ENCODE peak calls at places on chromosomes 6 and 20, in nine cellular contexts. One of them, this sample, is unnamed.

GRCh38 chr6:160461641-160462040 is 113.5 kb downstream of the SLC22A3 start:
- DNase-seq in DND-41: peak
- DNase-seq in PC-3: no peak
- DNase-seq in heart right ventricle: no peak
- DNase-seq in heart left ventricle: no peak
- DNase-seq in brain microvascular endothelial cell: peak
- DNase-seq in mammary epithelial cell: peak
- DNase-seq in pancreas: no peak
- DNase-seq in endodermal cell: no peak
- DNase-seq in this sample: peak

GRCh38 chr20:64255361-64256281 is at the start of gene PCMTD2:
- DNase-seq in DND-41: peak
- DNase-seq in PC-3: peak
- DNase-seq in heart right ventricle: peak
- DNase-seq in heart left ventricle: peak
- DNase-seq in brain microvascular endothelial cell: peak
- DNase-seq in mammary epithelial cell: peak
- DNase-seq in pancreas: peak
- DNase-seq in endodermal cell: peak
- DNase-seq in this sample: peak

GRCh38 chr6:37192669-37193068 is 22.7 kb downstream of the PIM1 start:
- DNase-seq in DND-41: no peak
- DNase-seq in PC-3: no peak
- DNase-seq in heart right ventricle: no peak
- DNase-seq in heart left ventricle: no peak
- DNase-seq in brain microvascular endothelial cell: no peak
- DNase-seq in mammary epithelial cell: no peak
- DNase-seq in pancreas: no peak
- DNase-seq in endodermal cell: no peak
- DNase-seq in this sample: no peak

GRCh38 chr6:39812853-39813533 is 20.8 kb downstream of the DAAM2 start:
- DNase-seq in DND-41: no peak
- DNase-seq in PC-3: no peak
- DNase-seq in heart right ventricle: no peak
- DNase-seq in heart left ventricle: no peak
- DNase-seq in brain microvascular endothelial cell: no peak
- DNase-seq in mammary epithelial cell: no peak
- DNase-seq in pancreas: no peak
- DNase-seq in endodermal cell: no peak
- DNase-seq in this sample: no peak

GRCh38 chr6:146850238-146850896 is 251.6 kb downstream of the ADGB start:
- DNase-seq in DND-41: no peak
- DNase-seq in PC-3: peak
- DNase-seq in heart right ventricle: no peak
- DNase-seq in heart left ventricle: no peak
- DNase-seq in brain microvascular endothelial cell: peak
- DNase-seq in mammary epithelial cell: peak
- DNase-seq in pancreas: no peak
- DNase-seq in endodermal cell: no peak
- DNase-seq in this sample: no peak

GRCh38 chr6:147202516-147203310 is 1.5 kb upstream of the STXBP5 start:
- DNase-seq in DND-41: peak
- DNase-seq in PC-3: peak
- DNase-seq in heart right ventricle: peak
- DNase-seq in heart left ventricle: peak
- DNase-seq in brain microvascular endothelial cell: peak
- DNase-seq in mammary epithelial cell: peak
- DNase-seq in pancreas: peak
- DNase-seq in endodermal cell: peak
- DNase-seq in this sample: peak

GRCh38 chr6:19838442-19839236 is 1.5 kb downstream of the ID4 start:
- DNase-seq in DND-41: no peak
- DNase-seq in PC-3: peak
- DNase-seq in heart right ventricle: no peak
- DNase-seq in heart left ventricle: peak
- DNase-seq in brain microvascular endothelial cell: no peak
- DNase-seq in mammary epithelial cell: peak
- DNase-seq in pancreas: peak
- DNase-seq in endodermal cell: peak
- DNase-seq in this sample: no peak

GRCh38 chr6:100479180-100480035 is 14.7 kb upstream of the SIM1 start:
- DNase-seq in DND-41: peak
- DNase-seq in PC-3: peak
- DNase-seq in heart right ventricle: no peak
- DNase-seq in heart left ventricle: no peak
- DNase-seq in brain microvascular endothelial cell: no peak
- DNase-seq in mammary epithelial cell: no peak
- DNase-seq in pancreas: no peak
- DNase-seq in endodermal cell: no peak
- DNase-seq in this sample: no peak

GRCh38 chr6:156391977-156392376 is 385.2 kb upstream of the ARID1B start:
- DNase-seq in DND-41: no peak
- DNase-seq in PC-3: no peak
- DNase-seq in heart right ventricle: no peak
- DNase-seq in heart left ventricle: no peak
- DNase-seq in brain microvascular endothelial cell: no peak
- DNase-seq in mammary epithelial cell: no peak
- DNase-seq in pancreas: no peak
- DNase-seq in endodermal cell: no peak
- DNase-seq in this sample: no peak

GRCh38 chr6:156396068-156396771 is 381.0 kb upstream of the ARID1B start:
- DNase-seq in DND-41: no peak
- DNase-seq in PC-3: no peak
- DNase-seq in heart right ventricle: no peak
- DNase-seq in heart left ventricle: no peak
- DNase-seq in brain microvascular endothelial cell: no peak
- DNase-seq in mammary epithelial cell: no peak
- DNase-seq in pancreas: no peak
- DNase-seq in endodermal cell: no peak
- DNase-seq in this sample: peak

GRCh38 chr6:156398371-156398770 is 378.8 kb upstream of the ARID1B start:
- DNase-seq in DND-41: no peak
- DNase-seq in PC-3: no peak
- DNase-seq in heart right ventricle: no peak
- DNase-seq in heart left ventricle: no peak
- DNase-seq in brain microvascular endothelial cell: no peak
- DNase-seq in mammary epithelial cell: no peak
- DNase-seq in pancreas: no peak
- DNase-seq in endodermal cell: no peak
- DNase-seq in this sample: no peak

GRCh38 chr6:156396791-156397418 is 380.3 kb upstream of the ARID1B start:
- DNase-seq in DND-41: no peak
- DNase-seq in PC-3: no peak
- DNase-seq in heart right ventricle: no peak
- DNase-seq in heart left ventricle: no peak
- DNase-seq in brain microvascular endothelial cell: no peak
- DNase-seq in mammary epithelial cell: no peak
- DNase-seq in pancreas: no peak
- DNase-seq in endodermal cell: peak
- DNase-seq in this sample: peak

GRCh38 chr6:156395276-156395675 is 381.9 kb upstream of the ARID1B start:
- DNase-seq in DND-41: no peak
- DNase-seq in PC-3: peak
- DNase-seq in heart right ventricle: no peak
- DNase-seq in heart left ventricle: no peak
- DNase-seq in brain microvascular endothelial cell: no peak
- DNase-seq in mammary epithelial cell: no peak
- DNase-seq in pancreas: no peak
- DNase-seq in endodermal cell: no peak
- DNase-seq in this sample: peak
- H3K4me3 ChIP-seq in DND-41: no peak
- H3K4me3 ChIP-seq in PC-3: no peak
- H3K4me3 ChIP-seq in heart right ventricle: no peak
- H3K4me3 ChIP-seq in heart left ventricle: no peak
- H3K4me3 ChIP-seq in brain microvascular endothelial cell: no peak
- H3K4me3 ChIP-seq in mammary epithelial cell: no peak
- H3K4me3 ChIP-seq in pancreas: no peak
- H3K4me3 ChIP-seq in endodermal cell: no peak
- H3K4me3 ChIP-seq in this sample: peak

GRCh38 chr6:156849806-156850205 is 72.6 kb downstream of the ARID1B start:
- DNase-seq in DND-41: no peak
- DNase-seq in PC-3: no peak
- DNase-seq in heart right ventricle: no peak
- DNase-seq in heart left ventricle: no peak
- DNase-seq in brain microvascular endothelial cell: no peak
- DNase-seq in mammary epithelial cell: no peak
- DNase-seq in pancreas: no peak
- DNase-seq in endodermal cell: no peak
- DNase-seq in this sample: no peak

GRCh38 chr6:156846845-156847599 is 69.8 kb downstream of the ARID1B start:
- DNase-seq in DND-41: no peak
- DNase-seq in PC-3: no peak
- DNase-seq in heart right ventricle: no peak
- DNase-seq in heart left ventricle: no peak
- DNase-seq in brain microvascular endothelial cell: no peak
- DNase-seq in mammary epithelial cell: no peak
- DNase-seq in pancreas: no peak
- DNase-seq in endodermal cell: no peak
- DNase-seq in this sample: no peak

GRCh38 chr6:156848533-156848932 is 71.4 kb downstream of the ARID1B start:
- DNase-seq in DND-41: no peak
- DNase-seq in PC-3: no peak
- DNase-seq in heart right ventricle: peak
- DNase-seq in heart left ventricle: peak
- DNase-seq in brain microvascular endothelial cell: no peak
- DNase-seq in mammary epithelial cell: no peak
- DNase-seq in pancreas: no peak
- DNase-seq in endodermal cell: no peak
- DNase-seq in this sample: no peak

GRCh38 chr6:156850356-156850755 is 73.2 kb downstream of the ARID1B start:
- DNase-seq in DND-41: no peak
- DNase-seq in PC-3: no peak
- DNase-seq in heart right ventricle: no peak
- DNase-seq in heart left ventricle: no peak
- DNase-seq in brain microvascular endothelial cell: no peak
- DNase-seq in mammary epithelial cell: no peak
- DNase-seq in pancreas: no peak
- DNase-seq in endodermal cell: no peak
- DNase-seq in this sample: no peak

DNA sequence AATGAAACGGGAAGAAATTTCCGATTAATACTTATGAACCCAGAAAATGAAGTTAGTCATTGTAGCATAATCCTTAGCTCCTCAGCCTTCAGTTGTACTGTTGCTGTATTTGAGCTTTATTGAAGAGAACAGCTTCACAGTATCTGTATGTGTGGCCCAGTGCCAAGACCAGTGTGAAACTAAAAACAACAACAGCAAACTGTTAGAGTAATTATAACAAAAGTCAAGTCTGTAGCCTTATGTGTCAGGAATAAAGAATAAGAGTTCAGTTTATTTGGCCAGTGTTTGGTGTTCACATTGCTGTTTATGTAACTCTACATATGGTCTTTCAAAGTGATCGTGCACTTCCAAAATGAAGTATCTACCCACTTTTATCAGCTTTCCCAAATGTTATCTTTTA is 70.9 kb downstream of the ARID1B start:
- DNase-seq in DND-41: no peak
- DNase-seq in PC-3: no peak
- DNase-seq in heart right ventricle: peak
- DNase-seq in heart left ventricle: no peak
- DNase-seq in brain microvascular endothelial cell: no peak
- DNase-seq in mammary epithelial cell: no peak
- DNase-seq in pancreas: no peak
- DNase-seq in endodermal cell: no peak
- DNase-seq in this sample: no peak
- H3K27ac ChIP-seq in DND-41: no peak
- H3K27ac ChIP-seq in PC-3: no peak
- H3K27ac ChIP-seq in heart right ventricle: peak
- H3K27ac ChIP-seq in heart left ventricle: peak
- H3K27ac ChIP-seq in brain microvascular endothelial cell: no peak
- H3K27ac ChIP-seq in mammary epithelial cell: no peak
- H3K27ac ChIP-seq in pancreas: no peak
- H3K27ac ChIP-seq in endodermal cell: no peak
- H3K27ac ChIP-seq in this sample: no peak

DNA sequence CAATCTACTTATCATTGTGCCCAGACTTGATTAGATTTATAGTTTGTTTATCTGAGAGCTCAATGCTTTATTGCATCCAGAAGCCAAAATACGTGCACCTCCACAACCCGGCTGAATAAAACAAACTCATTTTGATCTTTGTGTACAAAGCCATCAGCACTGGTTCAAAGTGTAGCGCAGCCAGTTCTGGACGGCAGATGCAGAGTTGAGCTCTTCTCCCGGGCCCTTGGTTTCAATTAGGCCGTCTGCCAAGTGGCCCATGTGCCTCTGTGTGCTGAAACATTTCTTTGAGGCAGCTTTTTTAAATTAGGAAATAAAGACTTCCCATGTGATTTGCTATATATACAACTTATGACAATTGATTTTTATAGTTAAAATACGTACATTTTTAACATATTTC is 96.2 kb upstream of the RSPO3 start:
- DNase-seq in DND-41: no peak
- DNase-seq in PC-3: no peak
- DNase-seq in heart right ventricle: no peak
- DNase-seq in heart left ventricle: no peak
- DNase-seq in brain microvascular endothelial cell: no peak
- DNase-seq in mammary epithelial cell: no peak
- DNase-seq in pancreas: peak
- DNase-seq in endodermal cell: no peak
- DNase-seq in this sample: no peak
- H3K4me3 ChIP-seq in DND-41: no peak
- H3K4me3 ChIP-seq in PC-3: no peak
- H3K4me3 ChIP-seq in heart right ventricle: no peak
- H3K4me3 ChIP-seq in heart left ventricle: no peak
- H3K4me3 ChIP-seq in brain microvascular endothelial cell: no peak
- H3K4me3 ChIP-seq in mammary epithelial cell: no peak
- H3K4me3 ChIP-seq in pancreas: no peak
- H3K4me3 ChIP-seq in endodermal cell: no peak
- H3K4me3 ChIP-seq in this sample: no peak

GRCh38 chr20:49886571-49887203 is 28.6 kb downstream of the SPATA2 start:
- DNase-seq in DND-41: no peak
- DNase-seq in PC-3: no peak
- DNase-seq in heart right ventricle: no peak
- DNase-seq in heart left ventricle: no peak
- DNase-seq in brain microvascular endothelial cell: no peak
- DNase-seq in mammary epithelial cell: no peak
- DNase-seq in pancreas: no peak
- DNase-seq in endodermal cell: no peak
- DNase-seq in this sample: no peak

GRCh38 chr20:49888341-49889244 is 26.7 kb downstream of the SPATA2 start:
- DNase-seq in DND-41: peak
- DNase-seq in PC-3: peak
- DNase-seq in heart right ventricle: peak
- DNase-seq in heart left ventricle: no peak
- DNase-seq in brain microvascular endothelial cell: peak
- DNase-seq in mammary epithelial cell: peak
- DNase-seq in pancreas: no peak
- DNase-seq in endodermal cell: peak
- DNase-seq in this sample: peak

GRCh38 chr20:49887251-49887827 is 28.0 kb downstream of the SPATA2 start:
- DNase-seq in DND-41: no peak
- DNase-seq in PC-3: no peak
- DNase-seq in heart right ventricle: peak
- DNase-seq in heart left ventricle: no peak
- DNase-seq in brain microvascular endothelial cell: peak
- DNase-seq in mammary epithelial cell: no peak
- DNase-seq in pancreas: no peak
- DNase-seq in endodermal cell: no peak
- DNase-seq in this sample: no peak

GRCh38 chr20:49889245-49889942 is 25.9 kb downstream of the SPATA2 start:
- DNase-seq in DND-41: no peak
- DNase-seq in PC-3: no peak
- DNase-seq in heart right ventricle: no peak
- DNase-seq in heart left ventricle: no peak
- DNase-seq in brain microvascular endothelial cell: no peak
- DNase-seq in mammary epithelial cell: no peak
- DNase-seq in pancreas: no peak
- DNase-seq in endodermal cell: no peak
- DNase-seq in this sample: no peak

DNA sequence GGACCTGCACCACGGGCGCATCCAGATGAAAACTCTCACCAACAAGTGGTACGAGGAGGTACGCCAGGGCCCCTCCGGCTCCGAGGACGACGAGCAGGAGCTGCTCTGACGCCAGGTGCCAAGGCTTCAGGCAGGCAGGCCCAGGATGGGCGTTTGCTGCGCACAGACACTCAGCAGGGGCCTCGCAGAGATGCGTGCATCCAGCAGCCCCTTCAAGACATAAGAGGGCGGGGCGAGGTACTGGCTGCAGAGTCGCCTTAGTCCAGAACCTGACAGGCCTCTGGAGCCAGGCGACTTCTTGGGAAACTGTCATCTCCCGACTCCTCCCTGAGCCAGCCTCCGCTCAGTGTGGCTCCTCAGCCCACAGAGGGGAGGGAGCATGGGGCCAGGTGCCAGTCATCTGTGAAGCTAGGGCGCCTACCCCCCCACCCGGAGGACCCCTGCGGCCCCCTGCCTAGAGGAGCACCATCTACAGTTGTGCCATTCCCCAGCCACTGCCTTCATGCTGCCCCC is 27.4 kb downstream of the SPATA2 start:
- DNase-seq in DND-41: no peak
- DNase-seq in PC-3: no peak
- DNase-seq in heart right ventricle: no peak
- DNase-seq in heart left ventricle: no peak
- DNase-seq in brain microvascular endothelial cell: no peak
- DNase-seq in mammary epithelial cell: no peak
- DNase-seq in pancreas: no peak
- DNase-seq in endodermal cell: no peak
- DNase-seq in this sample: no peak
- H3K27ac ChIP-seq in DND-41: peak
- H3K27ac ChIP-seq in PC-3: no peak
- H3K27ac ChIP-seq in heart right ventricle: peak
- H3K27ac ChIP-seq in heart left ventricle: peak
- H3K27ac ChIP-seq in brain microvascular endothelial cell: no peak
- H3K27ac ChIP-seq in mammary epithelial cell: no peak
- H3K27ac ChIP-seq in pancreas: no peak
- H3K27ac ChIP-seq in endodermal cell: peak
- H3K27ac ChIP-seq in this sample: no peak